ENCODE peak calls at places on chromosomes 13 and 19, in five cellular contexts. Y is IMR-90, Q is mesendoderm, A is neuronal stem cell, S is trophoblast cell. B is an unnamed sample. For H3K36me3 and H3K27me3, the result is how much of the 10 kb centered on the place peaks cover.

GRCh38 chr13:25067054-25067453 is 28.9 kb upstream of the PABPC3 start:
- DNase-seq in Y (no peak), Q (peak), A (no peak), S (no peak), B (no peak)

GRCh38 chr13:46679369-46680180 is 117.4 kb downstream of the ESD start:
- DNase-seq in A (no peak), S (no peak), Y (peak), Q (no peak), B (peak)

GRCh38 chr13:110610955-110611595 is 4.3 kb upstream of the NAXD start:
- DNase-seq in Q (no peak), S (no peak), Y (peak), A (no peak), B (no peak)

GRCh38 chr13:78431328-78431727 is 172.0 kb downstream of the POU4F1 start:
- DNase-seq in A (no peak), Y (no peak), S (no peak), Q (no peak), B (no peak)

GRCh38 chr19:3224346-3225325 is at the start of gene CELF5:
- DNase-seq in Q (peak), A (peak), Y (no peak), S (no peak), B (peak)

GRCh38 chr19:45146251-45146650 is 14.5 kb downstream of the NKPD1 start:
- DNase-seq in Y (no peak), A (no peak), Q (no peak), S (no peak), B (no peak)

GRCh38 chr19:7159105-7159933 is 89.8 kb downstream of the ZNF557 start:
- DNase-seq in A (no peak), Q (no peak), S (peak), Y (peak), B (peak)

GRCh38 chr13:112054616-112055015 is 12.3 kb upstream of the SOX1 start:
- DNase-seq in Y (no peak), S (no peak), Q (no peak), A (no peak), B (no peak)

GRCh38 chr13:111315347-111315995 is 5.0 kb upstream of the TEX29 start:
- DNase-seq in Y (no peak), S (no peak), A (no peak), Q (no peak), B (no peak)

GRCh38 chr13:51628059-51628852 is 44.0 kb downstream of the WDFY2 start:
- DNase-seq in A (no peak), Y (no peak), S (no peak), Q (no peak), B (peak)

GRCh38 chr13:27839809-27840467 is 47.7 kb downstream of the GSX1 start:
- DNase-seq in Q (no peak), Y (no peak), S (peak), A (no peak), B (no peak)

GRCh38 chr13:65292488-65292901 is 1937.6 kb downstream of the PCDH9 start:
- DNase-seq in Y (peak), Q (peak), A (no peak), S (no peak), B (peak)

GRCh38 chr13:106286811-106287210 is 248.7 kb downstream of the EFNB2 start:
- DNase-seq in A (no peak), Y (no peak), Q (peak), S (no peak), B (peak)

GRCh38 chr19:23403581-23404324 is 8.5 kb upstream of the ZNF91 start:
- DNase-seq in Q (peak), S (no peak), A (no peak), Y (no peak), B (no peak)

GRCh38 chr19:47144630-47145029 is 14.0 kb downstream of the SAE1 start:
- DNase-seq in Y (no peak), S (no peak), Q (no peak), A (no peak), B (no peak)

GRCh38 chr19:47145639-47146486 is 15.2 kb downstream of the SAE1 start:
- DNase-seq in Y (no peak), S (no peak), A (no peak), Q (no peak), B (no peak)

GRCh38 chr19:47143322-47144073 is 12.9 kb downstream of the SAE1 start:
- DNase-seq in Q (no peak), A (no peak), Y (no peak), S (no peak), B (no peak)

GRCh38 chr19:47142779-47143178 is 12.1 kb downstream of the SAE1 start:
- DNase-seq in Y (no peak), Q (no peak), S (peak), A (no peak), B (no peak)

GRCh38 chr19:47141695-47142094 is 11.1 kb downstream of the SAE1 start:
- DNase-seq in A (no peak), Y (no peak), Q (no peak), S (no peak), B (no peak)
- H3K36me3 ChIP-seq in A (under half), Y (under half), Q (under half), S (under half), B (under half)

GRCh38 chr13:76983676-76984075 is 8.2 kb upstream of the CLN5 start:
- DNase-seq in A (no peak), S (no peak), Q (no peak), Y (no peak), B (no peak)
- H3K27me3 ChIP-seq in A (under half), S (under half), Q (under half), Y (under half), B (under half)

GRCh38 chr19:49581007-49581508 is at the start of gene PRRG2:
- DNase-seq in S (no peak), Q (peak), A (no peak), Y (no peak), B (no peak)

GRCh38 chr19:49579193-49579592 is 1.2 kb downstream of the NOSIP start:
- DNase-seq in Y (no peak), Q (no peak), A (no peak), S (no peak), B (no peak)

GRCh38 chr19:49580264-49581006 is at the start of gene NOSIP:
- DNase-seq in Y (peak), Q (peak), A (peak), S (peak), B (peak)

GRCh38 chr19:49583239-49583638 is 2.1 kb downstream of the PRRG2 start:
- DNase-seq in S (no peak), A (no peak), Y (no peak), Q (no peak), B (no peak)

DNA sequence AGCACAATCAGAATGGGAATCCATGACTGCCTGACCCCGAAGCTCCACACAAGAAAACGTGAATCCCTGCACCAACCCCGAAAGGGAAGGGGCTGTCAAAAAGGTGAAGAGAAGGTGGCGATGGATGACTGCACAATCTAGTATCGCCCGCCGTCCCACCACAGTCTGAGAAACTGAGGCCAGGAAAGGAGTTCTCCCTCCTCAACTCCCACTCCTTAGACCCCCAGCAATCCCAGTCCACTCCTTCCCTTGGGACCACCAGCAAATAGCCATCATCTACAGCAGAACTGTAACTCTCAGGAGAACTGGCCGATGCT is 451 bp downstream of the NOSIP start:
- DNase-seq in Y (no peak), S (no peak), A (no peak), Q (no peak), B (no peak)
- H3K23ac ChIP-seq in Y (peak), S (no peak), A (peak), Q (peak), B (no peak)

GRCh38 chr19:34402074-34402600 is 2.1 kb upstream of the PDCD2L start:
- DNase-seq in S (no peak), A (no peak), Y (no peak), Q (no peak), B (no peak)

GRCh38 chr19:34393031-34393430 is 11.2 kb upstream of the PDCD2L start:
- DNase-seq in A (no peak), Q (no peak), S (no peak), Y (no peak), B (no peak)

GRCh38 chr19:34393629-34394028 is 10.6 kb upstream of the PDCD2L start:
- DNase-seq in Y (no peak), Q (no peak), S (no peak), A (no peak), B (no peak)

GRCh38 chr19:34399886-34400285 is 4.3 kb upstream of the PDCD2L start:
- DNase-seq in Q (no peak), S (no peak), Y (no peak), A (no peak), B (no peak)

DNA sequence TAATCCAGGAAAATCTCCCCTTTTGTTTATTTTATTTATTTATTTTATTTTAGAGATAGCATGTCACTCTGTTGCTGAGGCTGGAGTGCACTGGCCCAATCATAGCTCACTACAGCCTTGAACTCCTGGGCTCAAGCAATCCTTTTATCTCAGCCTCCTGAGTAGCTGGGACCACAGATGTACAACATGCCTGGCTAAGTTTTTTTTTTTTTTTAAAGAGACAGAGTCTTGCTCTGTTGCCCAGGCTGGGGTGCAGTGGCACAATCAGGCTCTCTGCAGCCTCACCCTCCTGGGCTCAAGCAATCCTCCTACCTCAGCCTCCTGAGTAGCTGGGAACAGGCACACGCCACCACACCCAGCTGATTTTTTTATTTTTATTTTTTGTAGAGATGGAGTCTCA is 6.3 kb upstream of the PDCD2L start:
- DNase-seq in Y (no peak), S (no peak), A (no peak), Q (no peak), B (no peak)
- H3K36me3 ChIP-seq in Y (half or more), S (under half), A (under half), Q (under half), B (half or more)

DNA sequence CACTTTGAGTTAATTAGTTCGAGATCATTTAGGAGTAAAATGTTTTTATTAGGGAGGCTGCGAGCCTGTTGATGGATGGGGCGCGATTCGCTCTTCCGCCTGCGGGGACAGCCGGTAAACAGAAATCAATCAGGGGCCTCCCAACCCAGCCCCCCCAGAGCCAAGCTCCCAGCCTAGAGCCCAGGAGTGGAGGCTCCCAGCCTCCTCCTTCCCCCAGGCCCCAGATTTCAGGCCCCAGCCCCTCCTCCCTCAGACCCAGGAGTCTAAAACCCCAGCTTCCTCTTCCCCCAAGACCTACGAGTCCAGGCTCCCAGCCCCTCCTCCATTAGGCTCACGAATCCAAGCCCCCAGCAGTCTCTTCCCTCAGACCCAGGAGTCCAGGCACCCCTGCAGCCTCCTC is 9.7 kb upstream of the ERFL start:
- DNase-seq in Y (no peak), Q (no peak), A (no peak), S (no peak), B (no peak)
- H3K27me3 ChIP-seq in Y (under half), Q (under half), A (half or more), S (under half), B (under half)

DNA sequence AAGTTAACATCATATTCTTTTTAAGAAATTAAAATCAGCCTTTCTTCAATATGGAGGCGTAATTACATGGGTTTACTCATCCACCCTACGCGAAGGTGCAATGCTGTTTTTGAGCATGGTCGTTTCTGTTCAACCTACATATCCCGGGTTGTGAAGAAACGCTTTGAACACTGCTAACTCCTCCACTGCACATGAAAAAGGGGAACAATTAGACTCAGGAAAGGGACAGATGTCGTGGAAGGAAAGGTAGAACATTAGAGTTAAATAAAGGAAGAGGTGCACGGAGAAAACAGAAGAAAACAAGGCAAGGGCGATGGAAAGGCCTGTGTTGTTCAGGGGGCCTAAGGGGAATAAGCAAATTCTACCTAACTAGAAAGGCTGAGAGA is 4.1 kb downstream of the ZIC5 start:
- DNase-seq in Q (no peak), Y (no peak), A (no peak), S (no peak), B (no peak)
- H3K23ac ChIP-seq in Q (peak), Y (no peak), A (no peak), S (no peak), B (no peak)

GRCh38 chr13:113475280-113475679 is 15.2 kb downstream of the DCUN1D2 start:
- DNase-seq in S (peak), Q (no peak), A (no peak), Y (no peak), B (no peak)
- H3K36me3 ChIP-seq in S (under half), Q (under half), A (under half), Y (under half), B (half or more)

GRCh38 chr19:12837225-12837624 is 1.1 kb upstream of the MAST1 start:
- DNase-seq in Q (peak), A (no peak), Y (no peak), S (no peak), B (no peak)

GRCh38 chr19:12841094-12841493 is 2.8 kb downstream of the MAST1 start:
- DNase-seq in S (no peak), A (peak), Q (peak), Y (peak), B (peak)

GRCh38 chr19:12838182-12838890 is at the start of gene MAST1:
- DNase-seq in A (no peak), Y (no peak), S (no peak), Q (peak), B (peak)

GRCh38 chr19:12840091-12841079 is 2.1 kb downstream of the MAST1 start:
- DNase-seq in S (peak), Y (peak), A (peak), Q (peak), B (peak)

DNA sequence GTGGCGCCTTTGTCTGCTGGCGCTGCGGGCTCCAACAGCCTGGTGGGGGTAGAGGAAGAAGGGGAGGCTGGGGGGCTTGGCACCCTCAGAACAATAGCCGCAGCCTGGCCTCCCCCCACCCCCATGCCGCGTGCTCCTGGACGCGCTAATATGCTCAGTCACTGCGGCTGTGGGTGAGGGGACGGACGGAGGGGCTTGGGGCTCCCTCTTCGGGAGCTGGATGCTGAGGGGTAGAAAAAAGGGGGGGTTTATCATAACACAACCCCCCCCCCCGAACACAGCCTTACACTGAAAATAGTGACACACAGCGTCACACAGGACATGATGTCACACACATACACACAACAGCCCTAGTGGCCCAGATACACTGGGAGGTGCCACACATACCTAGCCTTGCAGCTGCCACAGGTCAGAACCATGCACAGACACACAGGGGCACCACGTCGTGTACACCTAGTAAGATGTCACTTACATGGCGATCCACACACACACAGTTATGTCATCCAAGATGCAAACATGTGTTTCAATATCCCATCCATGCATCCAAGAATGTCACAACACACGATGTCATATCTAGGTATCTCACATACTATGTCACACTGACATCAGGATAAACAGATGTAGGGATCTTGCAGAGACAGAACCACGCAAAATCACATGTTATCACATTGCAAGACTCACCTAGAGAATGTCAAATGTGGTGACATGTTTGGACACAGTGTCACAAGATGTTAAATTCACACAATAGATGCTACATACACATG is 760 bp downstream of the MAST1 start:
- DNase-seq in S (no peak), Q (no peak), Y (no peak), A (no peak), B (no peak)
- H3K27me3 ChIP-seq in S (under half), Q (under half), Y (half or more), A (under half), B (half or more)

DNA sequence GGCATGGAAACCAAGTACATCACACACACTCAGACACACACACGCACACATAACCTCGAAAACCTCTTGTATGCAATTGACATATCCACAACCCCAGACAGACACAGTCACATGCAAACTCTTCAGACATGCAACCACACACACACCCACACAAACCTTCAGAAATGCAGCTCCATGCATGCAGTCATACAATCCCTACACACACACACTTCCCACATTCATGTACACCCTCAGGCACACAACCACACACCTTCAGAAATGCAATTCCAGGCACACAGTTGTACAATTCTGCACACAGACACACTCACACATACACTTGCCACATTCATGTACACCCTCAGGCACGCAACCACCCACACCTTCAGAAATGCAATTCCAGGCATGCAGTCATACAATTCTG is 1.3 kb downstream of the SLC1A6 start:
- DNase-seq in Q (no peak), S (no peak), A (no peak), Y (no peak), B (no peak)
- H3K23ac ChIP-seq in Q (no peak), S (no peak), A (peak), Y (no peak), B (no peak)

DNA sequence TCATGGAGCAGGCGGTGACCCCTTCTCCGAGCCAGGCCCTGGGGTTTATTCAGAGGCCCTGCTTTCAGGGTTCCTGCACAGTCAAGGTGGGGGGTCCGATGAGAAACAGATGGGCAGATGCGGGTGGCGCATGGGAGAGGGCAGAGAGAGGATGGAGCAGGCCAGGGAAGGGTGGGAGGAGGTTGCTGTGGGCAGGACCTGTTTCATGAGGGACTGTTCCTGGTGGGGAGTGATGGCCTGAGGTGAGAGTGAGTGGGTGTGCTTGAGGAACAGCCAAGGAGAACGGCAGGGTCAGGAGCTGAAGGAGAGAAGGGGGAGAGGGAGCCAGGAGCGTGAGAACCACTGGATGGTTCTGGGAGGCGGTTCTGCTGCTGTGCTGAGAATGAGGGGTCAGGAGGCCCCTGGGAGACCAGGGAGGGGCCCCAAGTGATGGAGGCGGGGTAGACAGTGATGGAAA is 7.7 kb downstream of the SIN3B start:
- DNase-seq in Y (no peak), S (no peak), Q (no peak), A (no peak), B (no peak)
- H3K36me3 ChIP-seq in Y (half or more), S (half or more), Q (under half), A (under half), B (half or more)